ENCODE peak calls at places on chromosomes 13 and 19, in eight cellular contexts. C, L, X, A, G, B, Y and I are unnamed samples.

GRCh38 chr19:6216996-6217751 is 62.6 kb downstream of the MLLT1 start:
- DNase-seq in A (no peak), C (no peak), B (no peak), X (no peak), Y (no peak), G (peak), L (peak), I (no peak)

GRCh38 chr13:47499358-47500150 is 501.5 kb downstream of the SUCLA2 start:
- DNase-seq in Y (no peak), B (no peak), X (no peak), A (no peak), L (no peak), G (no peak), C (peak), I (peak)

GRCh38 chr13:98083936-98084335 is 59.0 kb upstream of the FARP1 start:
- DNase-seq in Y (no peak), G (no peak), B (no peak), L (no peak), X (no peak), C (no peak), A (no peak), I (no peak)

GRCh38 chr19:18972301-18972831 is 31.3 kb upstream of the HOMER3 start:
- DNase-seq in B (no peak), X (no peak), L (no peak), A (no peak), G (no peak), Y (no peak), C (peak), I (no peak)

GRCh38 chr13:45537506-45537905 is 72.8 kb downstream of the COG3 start:
- DNase-seq in X (no peak), Y (no peak), C (no peak), L (no peak), G (no peak), A (no peak), B (no peak), I (no peak)

GRCh38 chr13:51342706-51343105 is 3.2 kb downstream of the SERPINE3 start:
- DNase-seq in C (no peak), Y (no peak), B (no peak), L (no peak), A (no peak), X (no peak), G (no peak), I (peak)

GRCh38 chr19:41373993-41374392 is 2.3 kb upstream of the TMEM91 start:
- DNase-seq in X (peak), B (peak), A (peak), Y (no peak), C (no peak), G (no peak), L (no peak), I (peak)

GRCh38 chr13:111627596-111627995 is 307.2 kb downstream of the TEX29 start:
- DNase-seq in G (no peak), Y (no peak), B (no peak), X (no peak), L (no peak), A (no peak), C (no peak), I (no peak)

GRCh38 chr19:58563034-58563573 is 4.7 kb upstream of the UBE2M start:
- DNase-seq in A (peak), L (peak), Y (no peak), X (peak), B (no peak), C (no peak), G (no peak), I (no peak)

GRCh38 chr13:21208755-21209154 is 32.3 kb downstream of the MRPL57 start:
- DNase-seq in G (no peak), Y (no peak), C (no peak), A (no peak), X (no peak), L (no peak), B (no peak), I (no peak)
- H3K4me3 ChIP-seq in G (no peak), Y (no peak), C (no peak), A (no peak), X (no peak), L (no peak), B (no peak), I (no peak)

GRCh38 chr13:100600915-100601314 is 12.3 kb upstream of the GGACT start:
- DNase-seq in B (no peak), X (no peak), Y (no peak), A (no peak), G (no peak), C (no peak), L (no peak), I (no peak)
- H3K4me3 ChIP-seq in B (no peak), X (no peak), Y (no peak), A (no peak), G (no peak), C (no peak), L (no peak), I (no peak)

GRCh38 chr19:33946535-33947323 is 150.1 kb downstream of the KCTD15 start:
- DNase-seq in B (no peak), X (no peak), A (no peak), G (no peak), C (no peak), L (peak), Y (no peak), I (no peak)
- H3K4me3 ChIP-seq in B (no peak), X (no peak), A (no peak), G (no peak), C (no peak), L (no peak), Y (no peak), I (no peak)

DNA sequence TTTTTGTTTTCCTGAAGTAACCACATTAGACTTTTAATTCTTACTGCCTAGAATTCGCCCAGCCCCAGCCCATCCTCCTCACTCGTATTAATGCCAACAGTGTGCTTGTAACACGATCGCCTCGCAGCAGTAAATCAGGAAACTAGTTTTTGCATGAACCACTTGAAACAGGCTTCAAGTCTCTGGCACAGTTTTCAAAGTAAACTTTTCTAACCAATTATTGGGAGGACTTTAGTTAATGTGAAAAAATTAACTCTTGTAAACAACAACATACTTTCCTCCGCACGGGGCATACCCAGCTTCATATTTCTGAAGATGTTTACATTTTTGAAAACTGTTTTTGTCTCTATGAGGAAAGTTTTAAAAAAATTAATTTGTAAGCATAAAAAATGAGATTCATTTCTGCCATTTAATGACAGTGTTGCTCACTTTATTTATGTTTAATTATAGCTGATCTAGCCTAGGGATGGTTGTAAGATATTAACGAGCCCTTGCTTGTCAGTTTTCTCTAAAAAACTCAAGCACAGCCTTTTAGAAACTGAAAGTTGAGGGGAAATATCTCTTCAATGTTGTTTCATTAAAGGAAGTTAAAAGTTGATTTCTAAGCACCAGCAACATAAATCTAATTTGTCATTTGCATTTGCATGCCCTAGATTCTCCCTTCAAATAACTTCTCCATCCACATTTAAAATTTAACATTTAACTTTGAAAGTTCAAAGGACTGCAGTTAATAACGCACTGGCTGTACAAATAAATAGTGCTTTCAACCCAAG is 39.4 kb downstream of the TNFRSF19 start:
- DNase-seq in B (peak), X (no peak), C (no peak), Y (no peak), L (no peak), G (no peak), A (no peak), I (no peak)
- H3K4me3 ChIP-seq in B (no peak), X (no peak), C (no peak), Y (no peak), L (no peak), G (no peak), A (no peak), I (peak)

GRCh38 chr19:47600246-47601179 is 8.4 kb upstream of the BICRA start:
- DNase-seq in G (peak), A (peak), B (peak), C (peak), X (peak), Y (peak), L (peak), I (peak)
- H3K4me3 ChIP-seq in G (peak), A (peak), B (peak), C (peak), X (peak), Y (peak), L (peak), I (peak)

DNA sequence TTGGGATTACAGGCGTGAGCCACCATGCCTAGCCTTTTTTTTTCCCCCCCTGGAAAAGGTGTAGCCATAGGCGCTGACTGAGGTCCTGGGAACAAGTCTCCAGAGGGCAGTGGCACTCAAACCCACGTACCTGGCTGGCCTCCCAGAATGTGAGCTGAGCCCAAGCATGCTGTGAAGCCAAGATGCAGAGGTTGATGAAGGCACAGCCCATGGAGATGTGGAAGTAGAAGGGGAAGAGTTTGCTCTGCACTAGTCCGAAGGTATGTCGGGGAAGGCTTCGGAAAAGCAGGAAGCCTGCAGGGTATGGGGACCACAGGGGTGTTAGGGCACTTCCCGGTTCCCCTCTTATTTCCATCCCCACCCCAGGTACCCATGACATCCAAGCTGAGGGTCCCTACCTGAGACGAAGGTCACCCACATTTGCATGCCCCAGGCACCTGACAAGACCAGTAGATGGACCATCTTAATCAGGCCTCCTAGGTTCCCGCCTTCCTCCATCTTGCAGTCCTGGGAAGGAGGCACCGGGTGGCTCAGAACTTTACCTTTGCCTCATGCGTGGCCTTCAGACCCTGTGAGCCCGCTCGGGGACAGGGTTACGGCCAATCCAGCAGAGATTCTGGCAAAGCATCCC is 831 bp downstream of the TMEM205 start:
- DNase-seq in L (no peak), B (no peak), C (no peak), X (no peak), A (no peak), G (peak), Y (no peak), I (no peak)
- H3K4me3 ChIP-seq in L (peak), B (peak), C (peak), X (no peak), A (peak), G (peak), Y (peak), I (peak)